ENCODE peak calls at places on chromosomes 5 and 9, in nine cellular contexts. W is hepatic stellate cell; Q is GM04504; S is heart right ventricle; O is neural crest cell; N is amniotic stem cell; I is NCI-H524 treated with DMSO at 0.1 percent for 48 hours; T is T-cell; R is stimulated activated naive CD4-positive, alpha-beta T cell. Z is an unnamed sample.

GRCh38 chr9:86369810-86370209 is 15.6 kb upstream of the TUT7 start:
- DNase-seq in W (no peak), Q (no peak), S (no peak), O (no peak), N (no peak), I (no peak), T (no peak), R (no peak), Z (no peak)

GRCh38 chr5:173789031-173789920 is 98.9 kb upstream of the CPEB4 start:
- DNase-seq in W (peak), Q (peak), S (no peak), O (no peak), N (peak), I (no peak), T (no peak), R (no peak), Z (no peak)

GRCh38 chr5:157951673-157952373 is 92.9 kb upstream of the CLINT1 start:
- DNase-seq in W (no peak), Q (no peak), S (no peak), O (no peak), N (no peak), I (no peak), T (no peak), R (no peak), Z (no peak)

GRCh38 chr5:61974680-61975079 is 331.3 kb upstream of the KIF2A start:
- DNase-seq in W (no peak), Q (no peak), S (no peak), O (no peak), N (no peak), I (no peak), T (no peak), R (no peak), Z (no peak)

GRCh38 chr5:99060306-99061261 is 131.8 kb upstream of the CHD1 start:
- DNase-seq in W (peak), Q (peak), S (peak), O (peak), N (peak), I (peak), T (peak), R (peak), Z (peak)

GRCh38 chr5:144201578-144201977 is 30.9 kb downstream of the KCTD16 start:
- DNase-seq in W (no peak), Q (no peak), S (no peak), O (no peak), N (no peak), I (no peak), T (no peak), R (no peak), Z (no peak)

GRCh38 chr9:21579209-21579608 is 97.1 kb upstream of the IFNE start:
- DNase-seq in W (no peak), Q (no peak), S (no peak), O (no peak), N (no peak), I (no peak), T (peak), R (no peak), Z (no peak)

GRCh38 chr5:133514456-133514855 is 97.9 kb downstream of the FSTL4 start:
- DNase-seq in W (no peak), Q (no peak), S (no peak), O (no peak), N (no peak), I (no peak), T (no peak), R (no peak), Z (no peak)

GRCh38 chr5:17105744-17106450 is 111.5 kb upstream of the BASP1 start:
- DNase-seq in W (no peak), Q (peak), S (no peak), O (no peak), N (peak), I (no peak), T (no peak), R (no peak), Z (peak)

GRCh38 chr5:130227699-130228098 is 323.4 kb downstream of the CHSY3 start:
- DNase-seq in W (no peak), Q (no peak), S (no peak), O (no peak), N (no peak), I (no peak), T (no peak), R (no peak), Z (no peak)

GRCh38 chr5:113022661-113023060 is 46.1 kb downstream of the DCP2 start:
- DNase-seq in W (no peak), Q (no peak), S (no peak), O (no peak), N (no peak), I (no peak), T (no peak), R (no peak), Z (no peak)

GRCh38 chr9:96071245-96072124 is 196.0 kb downstream of the ERCC6L2 start:
- DNase-seq in W (peak), Q (peak), S (no peak), O (peak), N (no peak), I (no peak), T (no peak), R (no peak), Z (no peak)

GRCh38 chr9:129609486-129610192 is 11.3 kb downstream of the C9orf50 start:
- DNase-seq in W (peak), Q (no peak), S (peak), O (no peak), N (no peak), I (no peak), T (peak), R (peak), Z (no peak)

GRCh38 chr5:76527685-76528161 is 95.5 kb downstream of the F2RL2 start:
- DNase-seq in W (no peak), Q (no peak), S (no peak), O (no peak), N (no peak), I (no peak), T (no peak), R (no peak), Z (no peak)

GRCh38 chr5:178325311-178326053 is 92.9 kb upstream of the PHYKPL start:
- DNase-seq in W (no peak), Q (no peak), S (no peak), O (no peak), N (no peak), I (peak), T (no peak), R (no peak), Z (no peak)

GRCh38 chr5:132207783-132208182 is 19.9 kb downstream of the P4HA2 start:
- DNase-seq in W (no peak), Q (no peak), S (no peak), O (no peak), N (no peak), I (peak), T (no peak), R (no peak), Z (no peak)

GRCh38 chr9:4741365-4742031 is 496 bp upstream of the AK3 start:
- DNase-seq in W (peak), Q (no peak), S (peak), O (peak), N (no peak), I (no peak), T (no peak), R (no peak), Z (no peak)

GRCh38 chr5:118450924-118451332 is 537.4 kb downstream of the DTWD2 start:
- DNase-seq in W (no peak), Q (no peak), S (no peak), O (no peak), N (no peak), I (no peak), T (no peak), R (no peak), Z (no peak)

GRCh38 chr9:32581512-32582143 is 8.7 kb upstream of the NDUFB6 start:
- DNase-seq in W (peak), Q (no peak), S (peak), O (peak), N (peak), I (peak), T (peak), R (no peak), Z (peak)

GRCh38 chr5:66680227-66680626 is 84.0 kb downstream of the MAST4 start:
- DNase-seq in W (no peak), Q (no peak), S (no peak), O (no peak), N (no peak), I (no peak), T (no peak), R (no peak), Z (no peak)

GRCh38 chr5:141868541-141868940 is 9.7 kb downstream of the PCDH1 start:
- DNase-seq in W (no peak), Q (no peak), S (no peak), O (no peak), N (no peak), I (no peak), T (no peak), R (no peak), Z (no peak)

GRCh38 chr5:67672633-67673032 is 476.0 kb upstream of the CD180 start:
- DNase-seq in W (no peak), Q (no peak), S (no peak), O (no peak), N (no peak), I (no peak), T (no peak), R (no peak), Z (no peak)

GRCh38 chr5:11497651-11498050 is 406.6 kb downstream of the CTNND2 start:
- DNase-seq in W (no peak), Q (no peak), S (no peak), O (no peak), N (no peak), I (no peak), T (no peak), R (no peak), Z (no peak)

GRCh38 chr9:27865031-27865438 is 291.8 kb upstream of the C9orf72 start:
- DNase-seq in W (no peak), Q (peak), S (peak), O (no peak), N (no peak), I (peak), T (no peak), R (no peak), Z (no peak)

GRCh38 chr9:20087481-20087880 is 298.6 kb upstream of the SLC24A2 start:
- DNase-seq in W (no peak), Q (no peak), S (no peak), O (no peak), N (no peak), I (no peak), T (no peak), R (no peak), Z (no peak)

GRCh38 chr5:177449140-177450061 is 2.8 kb downstream of the PRR7 start:
- DNase-seq in W (no peak), Q (no peak), S (no peak), O (no peak), N (no peak), I (no peak), T (no peak), R (no peak), Z (no peak)

GRCh38 chr9:131255731-131256197 is 20.5 kb downstream of the FAM78A start:
- DNase-seq in W (no peak), Q (no peak), S (no peak), O (no peak), N (no peak), I (peak), T (no peak), R (no peak), Z (no peak)

GRCh38 chr9:114224247-114224610 is 68.9 kb downstream of the COL27A1 start:
- DNase-seq in W (peak), Q (no peak), S (no peak), O (no peak), N (no peak), I (no peak), T (no peak), R (no peak), Z (no peak)